ENCODE peak calls at places on chromosomes 3 and 15, in five cellular contexts. Q is lung, S is left ventricle myocardium inferior, Y is SJSA1, I is A549. C is an unnamed sample.

GRCh38 chr3:10546887-10547286 is 41.5 kb upstream of the ATP2B2 start:
- DNase-seq in I (no peak), Y (no peak), Q (no peak), S (no peak), C (no peak)

GRCh38 chr15:37636736-37637135 is 297.7 kb upstream of the TMCO5A start:
- DNase-seq in S (no peak), Q (no peak), Y (no peak), I (no peak), C (no peak)

GRCh38 chr3:46193436-46193835 is 14.7 kb downstream of the CCR1 start:
- DNase-seq in S (no peak), Y (no peak), Q (no peak), I (no peak), C (no peak)

GRCh38 chr15:73697033-73697467 is 12.9 kb downstream of the CD276 start:
- DNase-seq in S (peak; percentile 86), Q (peak; percentile 80), Y (peak; percentile 90), I (no peak), C (peak; percentile 78)

GRCh38 chr3:141412936-141413354 is 44.6 kb downstream of the ZBTB38 start:
- DNase-seq in Q (peak; percentile 89), Y (peak; percentile 55), I (peak; percentile 89), S (peak; percentile 93), C (peak; percentile 73)

GRCh38 chr3:19539488-19540395 is 391.4 kb downstream of the KCNH8 start:
- DNase-seq in Q (no peak), Y (no peak), S (no peak), I (no peak), C (no peak)

GRCh38 chr15:73368301-73369072 is at the start of gene HCN4:
- DNase-seq in Y (no peak), Q (no peak), S (peak; percentile 47), I (no peak), C (no peak)

GRCh38 chr15:70410371-70410975 is 312.8 kb upstream of the TLE3 start:
- DNase-seq in Q (no peak), I (no peak), Y (no peak), S (no peak), C (no peak)

GRCh38 chr15:52520421-52520820 is 8.3 kb downstream of the MYO5A start:
- DNase-seq in S (no peak), Q (no peak), Y (no peak), I (no peak), C (no peak)
- H3K4me1 ChIP-seq in S (peaks cover 15% of the 10 kb centered on the region), Q (peaks cover 6% of the 10 kb centered on the region), Y (peaks cover 16% of the 10 kb centered on the region), I (peaks cover 9% of the 10 kb centered on the region), C (no peaks in the 10 kb centered on the region)

DNA sequence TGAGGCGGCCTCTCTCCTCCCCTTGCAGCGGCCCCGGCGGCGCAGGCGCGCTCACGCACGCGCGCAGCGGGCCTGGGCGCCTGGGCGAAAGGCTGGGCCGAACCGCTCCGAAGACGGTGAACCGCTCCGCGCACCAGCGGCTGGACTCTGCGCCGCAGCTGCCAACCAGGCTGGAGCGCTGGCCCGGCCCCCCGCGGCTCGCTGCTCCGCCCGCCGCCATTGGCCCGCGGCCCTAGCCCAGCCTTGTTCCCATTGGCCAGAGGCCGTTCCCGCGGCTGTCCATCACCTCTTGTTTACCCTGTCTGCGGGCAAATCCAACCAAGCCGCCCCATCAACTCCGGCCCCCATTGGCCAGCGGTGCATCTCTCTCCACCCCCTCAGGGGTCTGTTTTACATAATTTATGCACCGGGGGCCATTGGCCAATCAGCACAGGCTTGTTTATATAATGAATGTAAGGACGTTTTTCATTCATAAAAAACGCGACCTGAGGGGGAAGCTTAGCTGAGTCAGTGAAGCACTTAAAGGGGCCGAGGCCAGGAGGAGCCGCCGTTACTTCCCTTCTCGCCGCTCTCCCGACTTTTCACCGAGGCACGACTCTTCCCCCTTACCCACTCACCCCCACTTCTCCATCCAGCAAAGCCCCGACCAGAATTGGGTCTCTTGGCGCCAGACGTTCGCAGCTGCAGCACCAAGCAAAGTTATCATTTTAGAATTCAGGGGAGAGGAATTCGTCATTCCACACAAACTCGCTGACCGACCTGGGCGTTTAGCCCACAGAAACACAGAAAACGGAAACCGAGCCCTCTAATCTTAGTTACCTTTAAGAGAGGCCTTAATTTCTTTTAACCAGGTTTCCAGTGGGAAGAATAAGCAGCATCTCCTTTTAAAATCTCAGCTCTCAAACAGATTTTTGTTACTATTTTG is at the start of gene ETV5:
- DNase-seq in Y (peak; percentile 99), Q (peak; percentile 99), I (peak; percentile 98), S (peak; percentile 99), C (peak; percentile 99)
- H3K27ac ChIP-seq in Y (peak within 1 kb of the TSS; percentile 70), Q (peak within 1 kb of the TSS; percentile 96), I (peak within 1 kb of the TSS; percentile 99), S (peak within 1 kb of the TSS; percentile 88), C (peak within 1 kb of the TSS; percentile 58)

DNA sequence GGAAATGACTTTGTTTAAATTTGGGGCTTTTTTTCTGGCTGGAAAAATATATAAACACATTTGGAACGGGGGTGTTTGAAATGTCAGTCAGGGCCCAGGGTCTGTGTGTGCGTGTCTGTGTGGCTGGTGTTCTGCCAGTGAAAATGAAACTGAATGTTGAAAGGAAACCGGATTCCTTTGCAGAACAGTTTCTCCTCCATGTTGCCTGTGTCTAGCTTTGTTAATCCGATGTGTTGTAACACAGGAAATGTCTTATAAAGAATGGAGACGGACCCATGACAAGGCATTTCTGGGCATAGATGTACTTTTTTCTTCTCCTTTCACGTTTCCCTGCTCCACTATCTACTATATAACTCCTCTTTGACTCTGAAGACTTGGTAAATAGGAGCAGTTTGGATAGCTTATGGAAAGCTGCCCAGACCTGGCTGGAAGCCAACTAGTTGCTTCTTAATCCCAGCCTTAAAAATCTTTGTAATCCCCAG is 2.8 kb downstream of the SQOR start:
- DNase-seq in I (peak; percentile 77), Y (no peak), Q (peak; percentile 64), S (peak; percentile 54), C (peak; percentile 76)
- H3K4me1 ChIP-seq in I (peaks cover 61% of the 10 kb centered on the region), Y (peaks cover 41% of the 10 kb centered on the region), Q (peaks cover 5% of the 10 kb centered on the region), S (peaks cover 67% of the 10 kb centered on the region), C (peaks cover 15% of the 10 kb centered on the region)

DNA sequence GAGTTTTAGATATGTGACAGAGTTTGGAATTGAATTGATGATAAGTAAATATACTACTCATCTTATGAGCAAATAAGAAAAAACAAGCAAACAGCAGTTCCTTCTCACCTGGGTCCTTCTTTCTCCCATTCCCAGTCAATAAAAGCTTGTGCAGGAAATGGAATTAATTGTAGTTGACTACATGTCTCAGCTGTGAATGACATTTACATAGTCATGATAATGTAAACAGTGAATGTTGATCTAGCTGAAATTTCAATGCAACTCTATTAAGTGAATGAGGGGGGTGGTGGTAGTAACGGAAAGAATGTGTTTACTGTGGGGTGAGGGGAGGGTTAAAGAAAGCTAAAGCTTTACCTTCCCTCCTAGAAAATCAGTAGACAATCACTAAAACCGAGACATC is 76.2 kb downstream of the NFKBIZ start:
- DNase-seq in Y (no peak), S (no peak), Q (no peak), I (peak; percentile 43), C (no peak)
- H3K27ac ChIP-seq in Y (peak overlapping the region; percentile 38), S (no peak overlapping the region), Q (no peak overlapping the region), I (peak overlapping the region; percentile 37), C (no peak overlapping the region)

DNA sequence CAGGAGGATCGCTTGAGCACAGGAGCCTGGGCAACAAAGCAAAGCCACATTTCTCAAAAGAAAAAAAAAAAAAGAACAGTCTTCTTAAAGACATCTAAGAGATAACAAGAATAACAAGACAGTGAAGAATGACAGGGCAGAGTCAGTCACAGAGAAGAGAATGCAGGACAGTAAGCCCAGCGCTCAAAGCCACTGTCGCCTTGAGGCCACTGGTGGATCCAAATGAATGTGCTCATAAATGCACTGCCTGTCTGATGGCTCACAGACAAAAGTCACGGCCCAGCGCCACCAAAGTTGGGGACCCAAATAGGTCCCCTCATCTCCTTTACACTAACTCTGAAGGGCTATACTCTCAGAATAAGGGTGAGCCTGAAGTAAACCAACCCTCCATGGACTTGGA is 52.3 kb downstream of the FAM174B start:
- DNase-seq in Y (no peak), I (no peak), Q (no peak), S (no peak), C (no peak)
- H3K4me1 ChIP-seq in Y (no peaks in the 10 kb centered on the region), I (peaks cover 3% of the 10 kb centered on the region), Q (no peaks in the 10 kb centered on the region), S (peaks cover 17% of the 10 kb centered on the region), C (no peaks in the 10 kb centered on the region)

DNA sequence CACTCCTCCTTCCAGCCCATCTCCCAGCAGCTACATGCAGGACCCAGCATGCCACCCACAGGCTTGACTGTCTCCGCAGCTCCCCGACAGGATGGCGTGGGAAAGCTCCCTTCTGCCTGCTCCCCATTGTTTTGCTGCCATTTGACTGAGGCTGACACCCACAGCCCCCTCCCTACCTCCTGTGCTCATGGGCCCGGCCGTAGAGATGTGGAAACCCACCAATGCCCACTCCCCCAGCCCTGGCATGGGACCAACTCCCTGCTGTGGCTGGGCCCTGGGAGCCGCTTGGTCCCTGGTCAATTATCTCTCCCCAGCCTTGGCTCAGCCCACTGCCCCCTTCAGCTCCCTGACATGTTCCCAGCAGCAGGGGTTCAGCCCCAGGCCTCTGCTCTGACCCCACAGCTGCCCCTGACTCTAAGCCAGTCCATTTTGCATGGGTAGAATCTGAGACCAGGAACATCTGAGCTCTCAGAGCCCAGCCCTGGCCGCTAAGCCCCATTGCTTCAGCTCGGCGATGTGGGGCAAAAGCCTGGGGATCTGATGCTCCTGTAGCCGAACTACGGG is 8.2 kb downstream of the C3orf22 start:
- DNase-seq in Q (no peak), S (no peak), Y (peak; percentile 28), I (no peak), C (peak; percentile 11)
- H3K27ac ChIP-seq in Q (no peak overlapping the region), S (no peak overlapping the region), Y (no peak overlapping the region), I (no peak overlapping the region), C (no peak overlapping the region)

GRCh38 chr15:64854041-64854440 is 12.3 kb downstream of the PLEKHO2 start:
- DNase-seq in Y (no peak), S (no peak), I (no peak), Q (no peak), C (no peak)

GRCh38 chr15:64856429-64857145 is 14.9 kb downstream of the PLEKHO2 start:
- DNase-seq in Y (peak; percentile 98), S (peak; percentile 62), I (peak; percentile 38), Q (no peak), C (no peak)

GRCh38 chr15:64855206-64856000 is 13.7 kb downstream of the PLEKHO2 start:
- DNase-seq in S (no peak), I (no peak), Y (no peak), Q (no peak), C (no peak)

GRCh38 chr15:64857421-64857820 is 15.7 kb downstream of the PLEKHO2 start:
- DNase-seq in S (no peak), I (no peak), Y (peak; percentile 78), Q (no peak), C (no peak)

DNA sequence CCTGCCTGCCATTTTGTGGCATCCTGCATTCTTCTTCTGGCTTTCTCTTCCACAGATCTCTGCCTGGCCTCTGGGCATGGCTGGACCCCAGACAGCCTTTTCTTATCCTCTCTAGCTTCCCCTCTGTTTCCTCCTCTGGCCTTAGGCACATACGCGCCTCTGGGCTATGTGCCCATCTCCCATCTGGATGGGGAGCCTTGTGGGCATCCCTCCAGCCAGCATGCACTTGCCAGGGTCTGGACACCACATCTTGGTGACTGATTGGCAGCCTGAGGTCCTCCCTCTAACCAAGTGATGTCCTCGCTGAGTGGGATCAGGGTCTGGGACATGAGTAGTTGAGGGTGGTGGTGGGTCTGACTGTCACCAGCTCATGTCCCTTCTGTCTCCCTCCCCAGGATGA is 12.8 kb downstream of the PLEKHO2 start:
- DNase-seq in I (no peak), Q (no peak), Y (no peak), S (no peak), C (no peak)
- H3K4me1 ChIP-seq in I (peaks cover 41% of the 10 kb centered on the region), Q (no peaks in the 10 kb centered on the region), Y (peaks cover 81% of the 10 kb centered on the region), S (peaks cover 90% of the 10 kb centered on the region), C (no peaks in the 10 kb centered on the region)

DNA sequence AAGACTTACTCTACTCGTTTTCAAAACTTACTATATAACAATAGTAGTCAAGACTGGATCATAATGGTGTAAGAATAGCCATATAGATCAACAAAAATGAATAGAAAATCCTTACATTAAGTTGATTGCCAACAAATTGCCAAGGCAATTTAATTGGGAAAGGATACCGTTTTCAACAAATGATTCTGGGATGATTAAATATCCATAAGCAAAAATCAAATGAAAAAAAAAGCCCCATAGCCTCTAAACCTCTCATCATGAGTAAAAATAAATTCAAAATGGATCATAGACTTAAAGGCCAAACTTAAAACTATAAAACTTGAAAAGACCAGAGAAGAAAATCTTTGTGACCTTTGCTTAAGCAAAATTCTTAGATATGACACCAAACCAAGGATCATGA is 5.3 kb upstream of the SNRK start:
- DNase-seq in Y (no peak), I (no peak), Q (no peak), S (no peak), C (no peak)
- H3K27ac ChIP-seq in Y (no peak overlapping the region), I (no peak overlapping the region), Q (no peak overlapping the region), S (no peak overlapping the region), C (no peak overlapping the region)

C was measured in colonic mucosa.